ENCODE peak calls at places on chromosomes 16 and 17, in four cellular contexts. E is H1, Q is IMR-90, M is mesendoderm. P is an unnamed sample.

GRCh38 chr16:88455610-88456355 is 2.7 kb downstream of the ZFPM1 start:
- DNase-seq in E (peak; percentile 67), Q (peak; percentile 43), M (peak; percentile 82), P (no peak)

GRCh38 chr16:29742683-29743275 is 3.0 kb downstream of the C16orf54 start:
- DNase-seq in E (no peak), Q (no peak), M (no peak), P (no peak)

GRCh38 chr17:57092171-57092570 is 7.1 kb downstream of the AKAP1 start:
- DNase-seq in E (no peak), Q (peak; percentile 72), M (no peak), P (no peak)

GRCh38 chr17:73592531-73592961 is 51.7 kb downstream of the SDK2 start:
- DNase-seq in E (no peak), Q (no peak), M (no peak), P (no peak)

GRCh38 chr17:42917236-42917603 is 16.6 kb downstream of the G6PC1 start:
- DNase-seq in E (no peak), Q (no peak), M (peak; percentile 44), P (peak; percentile 58)

GRCh38 chr17:3963214-3964201 is 729 bp downstream of the ATP2A3 start:
- DNase-seq in E (peak; percentile 71), Q (no peak), M (no peak), P (no peak)

GRCh38 chr16:86965840-86966239 is 351.4 kb downstream of the C16orf95 start:
- DNase-seq in E (no peak), Q (no peak), M (no peak), P (no peak)

GRCh38 chr17:44074911-44075285 is 4.4 kb downstream of the G6PC3 start:
- DNase-seq in E (no peak), Q (no peak), M (no peak), P (peak; percentile 17)

GRCh38 chr17:42016411-42016831 is 818 bp downstream of the DNAJC7 start:
- DNase-seq in E (no peak), Q (peak; percentile 16), M (no peak), P (no peak)

GRCh38 chr17:42704495-42705494 is 22.5 kb downstream of the CNTNAP1 start:
- DNase-seq in E (no peak), Q (no peak), M (no peak), P (no peak)

GRCh38 chr17:71080937-71081336 is 911.6 kb downstream of the KCNJ2 start:
- DNase-seq in E (no peak), Q (no peak), M (no peak), P (peak; percentile 62)

GRCh38 chr17:65017375-65017774 is 39.2 kb downstream of the GNA13 start:
- DNase-seq in E (peak; percentile 46), Q (no peak), M (peak; percentile 34), P (peak; percentile 41)

GRCh38 chr16:83903739-83904138 is 4.8 kb downstream of the MLYCD start:
- DNase-seq in E (no peak), Q (peak; percentile 60), M (no peak), P (no peak)

GRCh38 chr17:30236807-30237206 is 1.3 kb upstream of the SLC6A4 start:
- DNase-seq in E (peak; percentile 84), Q (no peak), M (peak; percentile 59), P (peak; percentile 78)

GRCh38 chr17:12282056-12282455 is 261.4 kb downstream of the MAP2K4 start:
- DNase-seq in E (no peak), Q (peak; percentile 90), M (no peak), P (no peak)

GRCh38 chr16:31700530-31701388 is 172.8 kb upstream of the ZNF267 start:
- DNase-seq in E (peak; percentile 93), Q (peak; percentile 49), M (peak; percentile 90), P (no peak)

GRCh38 chr16:84371553-84371865 is 3.2 kb downstream of the ATP2C2 start:
- DNase-seq in E (no peak), Q (no peak), M (no peak), P (no peak)

GRCh38 chr16:58028541-58029070 is 3.1 kb downstream of the MMP15 start:
- DNase-seq in E (no peak), Q (no peak), M (peak; percentile 46), P (peak; percentile 53)

GRCh38 chr16:1103649-1104005 is 7.6 kb upstream of the C1QTNF8 start:
- DNase-seq in E (no peak), Q (no peak), M (no peak), P (no peak)

GRCh38 chr17:78838574-78839005 is 2.0 kb downstream of the USP36 start:
- DNase-seq in E (no peak), Q (no peak), M (no peak), P (no peak)

GRCh38 chr17:80861892-80862291 is 129.7 kb upstream of the CHMP6 start:
- DNase-seq in E (no peak), Q (peak; percentile 30), M (peak; percentile 44), P (peak; percentile 74)

GRCh38 chr17:80862341-80862969 is 129.2 kb upstream of the CHMP6 start:
- DNase-seq in E (no peak), Q (no peak), M (no peak), P (no peak)

GRCh38 chr17:80860101-80860671 is 131.5 kb upstream of the CHMP6 start:
- DNase-seq in E (no peak), Q (no peak), M (no peak), P (no peak)

GRCh38 chr17:80860703-80861359 is 130.8 kb upstream of the CHMP6 start:
- DNase-seq in E (no peak), Q (no peak), M (no peak), P (no peak)

DNA sequence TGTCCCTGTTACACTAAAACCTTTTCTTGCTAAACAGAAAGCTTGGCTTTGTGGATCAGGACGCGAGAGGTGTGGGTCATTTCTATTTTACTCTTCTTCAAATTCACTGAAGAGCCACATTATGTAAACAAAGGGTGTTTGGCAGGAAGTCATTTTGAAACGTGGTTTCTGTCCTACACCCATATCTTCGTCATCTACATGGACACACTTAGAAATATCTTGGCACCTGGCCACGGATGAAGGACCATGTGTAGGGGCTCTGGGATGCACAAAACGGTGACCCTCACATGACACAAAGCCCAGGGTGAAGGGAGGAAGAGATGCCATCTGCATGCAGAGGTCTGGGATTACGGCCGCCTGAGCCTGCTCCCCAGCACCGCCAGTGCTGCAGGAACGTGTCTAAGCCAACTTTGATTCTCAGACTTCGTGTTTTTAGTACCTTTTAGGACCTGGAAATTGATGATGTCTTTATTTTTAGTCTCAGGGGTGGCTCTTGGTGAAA is 130.2 kb upstream of the CHMP6 start:
- DNase-seq in E (no peak), Q (no peak), M (no peak), P (no peak)
- H2BK5ac ChIP-seq in E (no peak overlapping the region), Q (no peak overlapping the region), M (no peak overlapping the region), P (no peak overlapping the region)

GRCh38 chr16:11875721-11876120 is 24.4 kb upstream of the RSL1D1 start:
- DNase-seq in E (no peak), Q (no peak), M (no peak), P (no peak)

GRCh38 chr16:11880047-11880446 is 28.7 kb upstream of the RSL1D1 start:
- DNase-seq in E (no peak), Q (no peak), M (no peak), P (no peak)

GRCh38 chr16:11876306-11876705 is 25.0 kb upstream of the RSL1D1 start:
- DNase-seq in E (no peak), Q (no peak), M (peak; percentile 39), P (no peak)

DNA sequence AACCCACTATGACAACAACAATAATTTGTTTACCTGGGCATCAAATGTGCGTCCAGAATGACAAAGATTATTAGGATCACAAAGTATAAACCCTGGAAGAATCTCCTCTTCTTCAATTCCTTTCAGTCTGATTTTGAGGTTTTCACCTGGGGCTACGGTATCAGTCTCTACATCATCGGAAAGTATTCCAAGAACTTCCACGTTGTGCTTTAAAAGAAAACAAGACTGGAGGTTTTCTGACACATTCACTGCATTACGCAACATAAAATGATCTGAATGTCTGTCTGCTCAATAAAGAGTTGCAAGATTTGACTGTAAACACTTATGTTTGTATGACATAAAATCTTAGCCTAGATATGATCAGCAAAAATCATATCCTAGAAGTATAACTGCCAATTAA is 26.0 kb upstream of the RSL1D1 start:
- DNase-seq in E (no peak), Q (peak; percentile 43), M (no peak), P (no peak)
- H3K56ac ChIP-seq in E (no peak overlapping the region), Q (no peak overlapping the region), M (no peak overlapping the region), P (no peak overlapping the region)

GRCh38 chr17:29037739-29038465 is 5.0 kb upstream of the PIPOX start:
- DNase-seq in E (no peak), Q (no peak), M (no peak), P (no peak)
- H3K4me1 ChIP-seq in E (peaks cover 23% of the 10 kb centered on the region), Q (no peaks in the 10 kb centered on the region), M (peaks cover 23% of the 10 kb centered on the region), P (peaks cover 13% of the 10 kb centered on the region)

GRCh38 chr17:82235056-82235774 is 6.4 kb downstream of the SLC16A3 start:
- DNase-seq in E (no peak), Q (no peak), M (no peak), P (no peak)
- H2BK5ac ChIP-seq in E (no peak overlapping the region), Q (no peak overlapping the region), M (no peak overlapping the region), P (no peak overlapping the region)

GRCh38 chr16:13236308-13236707 is 334.9 kb downstream of the SHISA9 start:
- DNase-seq in E (no peak), Q (no peak), M (no peak), P (no peak)
- H3K56ac ChIP-seq in E (no peak overlapping the region), Q (no peak overlapping the region), M (peak overlapping the region; percentile 35), P (no peak overlapping the region)

GRCh38 chr17:19263621-19264010 is 26.4 kb downstream of the EPN2 start:
- DNase-seq in E (no peak), Q (peak; percentile 76), M (no peak), P (no peak)
- H3K4me1 ChIP-seq in E (peaks cover 3% of the 10 kb centered on the region), Q (peaks cover 30% of the 10 kb centered on the region), M (no peaks in the 10 kb centered on the region), P (peaks cover 7% of the 10 kb centered on the region)

DNA sequence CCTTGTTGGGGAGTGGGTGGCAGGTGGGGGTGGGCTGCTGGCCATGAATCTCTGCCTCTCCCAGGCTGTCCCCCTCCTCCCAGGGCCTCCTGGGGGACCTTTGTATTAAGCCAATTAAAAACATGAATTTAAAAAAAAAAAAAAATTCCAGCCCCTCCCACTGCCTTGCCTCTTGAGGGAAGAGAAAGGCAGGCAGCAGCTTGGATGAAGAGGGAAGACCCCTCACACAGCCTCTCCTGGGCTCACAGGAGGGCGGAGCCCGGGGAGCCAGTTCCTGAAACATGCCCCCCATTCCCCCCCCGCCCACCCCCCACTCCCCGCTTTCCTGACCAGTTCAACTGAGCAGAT is 1.8 kb upstream of the TCAP start:
- DNase-seq in E (no peak), Q (no peak), M (peak; percentile 31), P (no peak)
- H2BK5ac ChIP-seq in E (peak overlapping the region; percentile 35), Q (no peak overlapping the region), M (no peak overlapping the region), P (no peak overlapping the region)

DNA sequence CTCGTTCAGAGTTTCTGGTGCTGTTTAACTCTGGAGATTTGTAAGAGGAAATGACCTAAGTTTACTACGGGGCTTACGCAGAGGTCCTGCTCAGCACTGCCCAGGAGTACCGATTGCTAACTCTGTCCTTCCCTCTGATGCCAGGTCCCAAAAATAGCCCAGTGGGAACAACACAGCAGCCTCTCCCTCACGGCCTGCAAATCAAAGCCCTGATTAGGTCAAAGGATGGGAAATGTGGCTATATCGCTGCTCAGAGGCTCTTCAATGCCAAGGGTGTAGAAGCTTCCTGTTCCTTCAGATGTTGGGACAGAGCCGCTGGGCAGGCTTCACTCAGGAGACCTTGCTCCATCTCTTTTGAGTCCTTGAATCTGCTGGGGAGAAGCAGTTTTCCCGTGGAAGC is 174.2 kb upstream of the KCNJ16 start:
- DNase-seq in E (no peak), Q (no peak), M (no peak), P (no peak)
- H3K56ac ChIP-seq in E (no peak overlapping the region), Q (no peak overlapping the region), M (no peak overlapping the region), P (no peak overlapping the region)

DNA sequence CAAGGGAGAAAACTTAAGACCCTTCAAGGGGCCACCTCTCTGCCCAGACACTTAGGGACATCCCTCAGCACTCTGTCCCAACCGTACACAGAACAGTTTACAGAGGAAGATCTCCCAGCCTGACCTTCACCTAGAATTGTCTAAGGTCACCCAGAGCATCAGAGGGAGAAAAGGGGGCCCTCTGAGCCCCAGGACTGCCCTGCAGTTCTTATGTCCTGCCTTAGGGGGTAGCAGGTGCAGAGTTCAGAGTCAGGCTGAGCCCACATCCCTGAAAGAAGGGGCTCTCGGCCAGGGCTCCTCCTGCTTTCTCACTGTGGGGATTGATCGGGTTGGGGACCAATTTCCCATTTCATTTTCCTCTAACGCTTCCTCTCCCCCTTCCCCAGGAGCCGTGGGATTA is 15.4 kb downstream of the CA4 start:
- DNase-seq in E (no peak), Q (no peak), M (no peak), P (no peak)
- H3K4me1 ChIP-seq in E (no peaks in the 10 kb centered on the region), Q (no peaks in the 10 kb centered on the region), M (peaks cover 10% of the 10 kb centered on the region), P (peaks cover 7% of the 10 kb centered on the region)